ENCODE peak calls at places on chromosomes 2 and 18, in six cellular contexts. V is PC-9, T is uterus, D is DND-41, Z is brain microvascular endothelial cell, Y is bronchial epithelial cell. R is an unnamed sample.

GRCh38 chr2:132662742-132663141 is 7.3 kb downstream of the LYPD1 start:
- DNase-seq in D (no peak), V (no peak), Z (no peak), T (no peak), Y (no peak), R (no peak)

GRCh38 chr18:58831610-58832009 is 33.1 kb upstream of the ZNF532 start:
- DNase-seq in V (no peak), Z (peak; percentile 33), Y (peak; percentile 60), D (no peak), T (no peak), R (no peak)

GRCh38 chr2:8215982-8216381 is 465.9 kb upstream of the ID2 start:
- DNase-seq in T (no peak), Y (no peak), V (no peak), Z (no peak), D (no peak), R (no peak)

GRCh38 chr2:100365434-100365833 is 43.1 kb upstream of the LONRF2 start:
- DNase-seq in Z (peak; percentile 48), D (no peak), T (peak; percentile 88), Y (peak; percentile 99), V (peak; percentile 5), R (peak; percentile 55)

GRCh38 chr2:190718652-190719526 is 70.0 kb downstream of the NAB1 start:
- DNase-seq in D (no peak), Z (peak; percentile 66), T (no peak), Y (peak; percentile 94), V (peak; percentile 81), R (peak; percentile 26)

GRCh38 chr2:19746137-19746585 is 155.6 kb downstream of the TTC32 start:
- DNase-seq in Z (no peak), T (no peak), Y (no peak), V (no peak), D (no peak), R (no peak)

GRCh38 chr2:20097889-20098714 is 46.7 kb upstream of the LAPTM4A start:
- DNase-seq in Z (peak; percentile 76), T (peak; percentile 76), V (peak; percentile 68), D (peak; percentile 78), Y (peak; percentile 76), R (no peak)

GRCh38 chr18:27428120-27428519 is 243.0 kb upstream of the CHST9 start:
- DNase-seq in Z (no peak), Y (peak; percentile 12), T (no peak), V (no peak), D (no peak), R (no peak)

GRCh38 chr2:117917223-117917917 is 96.5 kb downstream of the CCDC93 start:
- DNase-seq in T (no peak), V (no peak), D (no peak), Z (no peak), Y (peak; percentile 9), R (no peak)

GRCh38 chr2:65128297-65129190 is 1.4 kb downstream of the RAB1A start:
- DNase-seq in T (peak; percentile 30), D (no peak), Z (peak; percentile 7), V (no peak), Y (peak; percentile 73), R (peak; percentile 30)

GRCh38 chr18:2853926-2854664 is 7.3 kb downstream of the EMILIN2 start:
- DNase-seq in V (no peak), T (no peak), Z (no peak), Y (no peak), D (no peak), R (no peak)

GRCh38 chr18:36187826-36188721 is 777 bp downstream of the MOCOS start:
- DNase-seq in Z (no peak), T (no peak), V (peak; percentile 58), D (no peak), Y (peak; percentile 49), R (no peak)

GRCh38 chr18:36189486-36189885 is 2.2 kb downstream of the MOCOS start:
- DNase-seq in Y (no peak), T (no peak), V (no peak), Z (no peak), D (no peak), R (no peak)

GRCh38 chr18:36187138-36187825 is at the start of gene MOCOS:
- DNase-seq in Z (peak; percentile 42), D (no peak), Y (peak; percentile 41), V (peak; percentile 86), T (peak; percentile 56), R (no peak)

GRCh38 chr18:36186461-36187137 is 698 bp upstream of the MOCOS start:
- DNase-seq in Y (no peak), V (peak; percentile 21), D (no peak), Z (no peak), T (no peak), R (no peak)

GRCh38 chr18:36188912-36189311 is 1.6 kb downstream of the MOCOS start:
- DNase-seq in V (no peak), Y (no peak), D (no peak), T (no peak), Z (no peak), R (no peak)
- TF ChIP-seq CTCF in V (no peak), Y (no peak), D (no peak), T (no peak), Z (no peak), R (no peak)

GRCh38 chr2:152450176-152450575 is 115.2 kb downstream of the FMNL2 start:
- DNase-seq in V (no peak), Z (no peak), Y (no peak), T (no peak), D (no peak), R (no peak)

GRCh38 chr2:152449578-152449977 is 114.6 kb downstream of the FMNL2 start:
- DNase-seq in Y (no peak), D (no peak), Z (no peak), V (no peak), T (no peak), R (no peak)

GRCh38 chr2:152453129-152453642 is 118.2 kb downstream of the FMNL2 start:
- DNase-seq in Y (no peak), V (no peak), Z (no peak), D (no peak), T (no peak), R (no peak)

GRCh38 chr2:152454391-152454790 is 119.4 kb downstream of the FMNL2 start:
- DNase-seq in Y (no peak), Z (no peak), V (no peak), T (no peak), D (no peak), R (no peak)

DNA sequence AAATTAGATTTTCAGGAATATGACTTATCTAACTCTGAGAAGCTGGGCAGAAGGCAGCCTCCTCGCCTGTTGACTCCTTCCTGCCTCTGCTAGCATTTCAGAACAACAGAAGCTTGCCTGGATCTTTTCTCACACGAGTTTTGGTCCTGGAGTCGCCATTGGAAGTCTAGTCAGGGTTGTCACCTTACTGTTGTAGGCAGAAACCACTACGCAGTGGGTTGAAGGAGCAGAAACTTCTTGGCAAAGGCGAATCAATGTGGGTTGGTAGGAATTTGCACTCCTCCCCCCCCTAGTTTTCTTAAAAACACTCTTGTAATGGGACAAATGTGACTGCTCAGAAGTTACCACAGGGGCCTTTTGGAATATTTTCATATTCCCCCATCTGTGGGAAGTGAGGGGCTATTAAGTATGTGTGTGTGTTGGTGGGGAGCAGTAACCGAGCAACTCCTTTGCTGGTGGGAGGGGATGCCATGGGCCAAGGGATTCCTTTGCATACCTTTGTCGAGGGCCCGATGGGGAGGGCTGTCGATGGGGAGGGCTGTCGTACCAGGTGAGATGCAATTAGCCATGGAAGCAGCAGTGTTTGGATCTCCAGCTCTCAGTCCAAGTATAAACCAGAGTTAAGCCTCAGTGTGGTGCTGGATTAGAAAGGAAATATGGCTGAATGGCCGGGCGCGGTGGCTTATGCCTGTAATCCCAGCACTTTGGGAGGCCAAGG is 117.4 kb downstream of the FMNL2 start:
- DNase-seq in V (no peak), T (no peak), D (no peak), Y (no peak), Z (no peak), R (no peak)
- H3K4me3 ChIP-seq in V (no peak overlapping the region), T (no peak overlapping the region), D (no peak overlapping the region), Y (no peak overlapping the region), Z (no peak overlapping the region), R (no peak overlapping the region)

GRCh38 chr2:119158563-119159347 is at the start of gene C1QL2:
- DNase-seq in Y (no peak), T (no peak), Z (no peak), V (no peak), D (no peak), R (no peak)
- H3K27me3 ChIP-seq in Y (peaks cover 46% of the 10 kb centered on the region), T (peaks cover 16% of the 10 kb centered on the region), Z (peaks cover 56% of the 10 kb centered on the region), V (peaks cover 14% of the 10 kb centered on the region), D (peaks cover 3% of the 10 kb centered on the region), R (peaks cover 37% of the 10 kb centered on the region)

GRCh38 chr2:69387770-69388481 is 899 bp upstream of the GFPT1 start:
- DNase-seq in V (no peak), T (peak; percentile 18), Y (no peak), D (no peak), Z (no peak), R (no peak)
- TF ChIP-seq CTCF in V (no peak), T (no peak), Y (no peak), D (no peak), Z (no peak), R (no peak)

DNA sequence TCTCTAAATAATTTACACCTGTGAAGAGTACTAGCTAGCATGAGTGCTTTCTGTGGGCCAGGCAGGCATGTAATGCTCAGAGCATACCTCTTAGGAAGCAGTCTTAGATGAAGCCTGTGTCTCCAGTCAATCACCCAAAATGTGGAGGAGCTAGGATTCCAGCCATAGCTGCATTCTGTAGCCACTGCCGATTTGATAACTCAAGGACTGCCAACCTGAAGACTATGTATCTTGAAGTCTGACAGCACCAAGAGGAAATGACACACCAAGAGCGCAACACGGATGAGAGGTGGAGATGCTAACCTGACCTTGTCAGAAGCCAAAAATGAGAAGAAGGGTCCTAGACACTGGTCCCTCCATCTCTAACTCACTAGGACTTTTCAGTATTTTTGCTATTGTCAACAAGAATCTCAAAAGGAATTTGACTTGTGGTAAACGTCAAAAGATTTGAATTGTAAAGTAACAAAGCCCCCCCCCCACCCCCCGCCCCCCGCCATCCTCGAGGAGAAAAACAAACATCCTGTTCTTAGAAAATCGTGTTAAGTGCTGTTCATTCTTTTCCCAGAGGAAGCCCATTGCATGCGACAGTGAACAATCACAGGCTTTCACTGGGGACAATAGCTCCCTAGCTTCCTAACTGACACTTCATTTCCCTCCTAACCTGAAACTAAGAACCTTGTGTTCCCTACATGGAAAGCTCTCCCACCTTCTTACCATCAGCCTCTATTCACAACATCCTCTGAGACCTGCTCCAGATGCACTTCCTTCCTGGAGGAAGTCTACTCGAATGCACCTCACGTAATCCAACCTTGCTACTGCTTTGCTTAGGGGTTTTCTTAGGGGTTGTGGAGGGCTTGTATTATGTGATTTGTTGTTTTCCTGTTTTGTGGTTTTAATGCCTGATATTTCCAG is 14.7 kb downstream of the CDC42EP3 start:
- DNase-seq in D (no peak), V (no peak), Z (no peak), Y (peak; percentile 42), T (no peak), R (no peak)
- H3K4me3 ChIP-seq in D (no peak overlapping the region), V (no peak overlapping the region), Z (no peak overlapping the region), Y (no peak overlapping the region), T (no peak overlapping the region), R (no peak overlapping the region)

DNA sequence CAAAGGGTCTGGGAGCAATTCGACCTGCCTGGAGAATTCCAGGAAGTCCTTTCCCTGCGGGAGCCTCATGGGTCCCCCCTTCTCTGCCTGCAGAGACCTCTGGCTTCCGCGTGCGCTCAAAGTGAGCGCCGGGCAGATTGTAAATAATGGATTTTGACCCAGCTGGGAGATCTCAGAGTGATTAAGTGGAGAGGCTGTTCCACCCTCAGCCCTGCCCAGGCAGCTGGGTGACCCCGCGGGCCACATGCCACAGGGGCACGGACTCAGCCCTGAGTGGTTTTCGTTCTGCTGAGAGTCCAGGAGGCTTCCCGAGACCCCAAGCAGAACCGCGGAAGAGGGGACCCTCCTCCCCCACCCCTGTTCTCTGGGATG is 1.2 kb downstream of the KCNG2 start:
- DNase-seq in T (no peak), Z (no peak), Y (no peak), D (no peak), V (no peak), R (no peak)
- H3K27me3 ChIP-seq in T (peaks cover 17% of the 10 kb centered on the region), Z (peaks cover 19% of the 10 kb centered on the region), Y (peaks cover 25% of the 10 kb centered on the region), D (no peaks in the 10 kb centered on the region), V (peaks cover 14% of the 10 kb centered on the region), R (peaks cover 33% of the 10 kb centered on the region)

R was measured in BJ.